ENCODE peak calls at places on chromosome 5, in six cellular contexts. M is PC-9, Z is right cardiac atrium, C is A549, D is IMR-90, R is fibroblast of lung. U is an unnamed sample. For H3K4me1, the result is how much of the 10 kb centered on the place peaks cover.

GRCh38 chr5:40233268-40233667 is 446.4 kb upstream of the PTGER4 start:
- DNase-seq in Z (no peak), D (peak), M (no peak), C (no peak), R (no peak), U (no peak)

GRCh38 chr5:169417676-169418075 is 116.7 kb upstream of the SLIT3 start:
- DNase-seq in D (no peak), M (no peak), R (no peak), C (no peak), Z (no peak), U (no peak)

GRCh38 chr5:123599171-123599570 is 87.2 kb downstream of the CSNK1G3 start:
- DNase-seq in Z (no peak), D (peak), R (peak), M (no peak), C (no peak), U (no peak)

GRCh38 chr5:36160617-36161016 is 8.7 kb downstream of the SKP2 start:
- DNase-seq in M (no peak), R (no peak), C (no peak), D (no peak), Z (no peak), U (no peak)

GRCh38 chr5:77379558-77380061 is 112.5 kb downstream of the WDR41 start:
- DNase-seq in D (no peak), C (no peak), Z (no peak), M (no peak), R (no peak), U (no peak)

GRCh38 chr5:159976921-159977320 is 32.0 kb upstream of the TTC1 start:
- DNase-seq in M (no peak), R (no peak), D (no peak), Z (no peak), C (no peak), U (no peak)

GRCh38 chr5:75034137-75034739 is 18.1 kb downstream of the GCNT4 start:
- DNase-seq in Z (no peak), R (no peak), M (peak), C (no peak), D (no peak), U (no peak)

GRCh38 chr5:141272906-141273305 is 27.7 kb downstream of the PCDHB15 start:
- DNase-seq in C (no peak), Z (no peak), M (no peak), R (no peak), D (no peak), U (peak)

GRCh38 chr5:41336471-41336870 is 123.1 kb upstream of the C6 start:
- DNase-seq in Z (no peak), M (no peak), R (no peak), D (no peak), C (no peak), U (no peak)

GRCh38 chr5:5688925-5689310 is 266.4 kb downstream of the ICE1 start:
- DNase-seq in D (no peak), R (no peak), M (no peak), C (no peak), Z (no peak), U (no peak)

GRCh38 chr5:9201011-9201410 is 344.9 kb downstream of the SEMA5A start:
- DNase-seq in C (no peak), M (no peak), D (no peak), Z (no peak), R (no peak), U (no peak)

GRCh38 chr5:110045153-110045552 is 355.4 kb downstream of the MAN2A1 start:
- DNase-seq in Z (no peak), D (no peak), R (peak), M (no peak), C (no peak), U (no peak)

GRCh38 chr5:107380654-107381053 is 290.1 kb downstream of the EFNA5 start:
- DNase-seq in D (no peak), R (no peak), Z (no peak), C (no peak), M (no peak), U (no peak)

GRCh38 chr5:122162100-122162499 is 32.8 kb downstream of the ZNF474 start:
- DNase-seq in R (peak), Z (no peak), M (no peak), D (peak), C (no peak), U (no peak)

GRCh38 chr5:172793577-172794488 is 22.8 kb upstream of the DUSP1 start:
- DNase-seq in C (no peak), M (no peak), Z (no peak), D (peak), R (peak), U (no peak)

GRCh38 chr5:14008819-14009311 is 64.4 kb upstream of the DNAH5 start:
- DNase-seq in Z (no peak), M (peak), C (no peak), R (peak), D (peak), U (no peak)

GRCh38 chr5:103358305-103358996 is 99.9 kb downstream of the MACIR start:
- DNase-seq in M (no peak), C (no peak), Z (no peak), D (no peak), R (no peak), U (no peak)

GRCh38 chr5:33425334-33425733 is 15.4 kb upstream of the TARS1 start:
- DNase-seq in R (no peak), C (no peak), M (no peak), D (no peak), Z (no peak), U (no peak)

GRCh38 chr5:65790371-65791163 is 68.6 kb downstream of the NLN start:
- DNase-seq in M (no peak), C (no peak), R (no peak), Z (no peak), D (no peak), U (no peak)

GRCh38 chr5:109247943-109248342 is 161.8 kb downstream of the PJA2 start:
- DNase-seq in R (no peak), D (no peak), M (no peak), Z (no peak), C (no peak), U (no peak)

GRCh38 chr5:60483046-60483445 is 216.9 kb downstream of the DEPDC1B start:
- DNase-seq in Z (no peak), D (peak), C (no peak), M (no peak), R (peak), U (no peak)

GRCh38 chr5:137372386-137373160 is 126.6 kb downstream of the SPOCK1 start:
- DNase-seq in R (no peak), M (no peak), D (peak), C (no peak), Z (no peak), U (no peak)

GRCh38 chr5:64612349-64612961 is 77.8 kb upstream of the SHISAL2B start:
- DNase-seq in C (peak), Z (no peak), M (no peak), D (peak), R (peak), U (peak)

GRCh38 chr5:170907758-170908157 is 45.9 kb downstream of the RANBP17 start:
- DNase-seq in Z (no peak), C (no peak), D (peak), R (peak), M (peak), U (no peak)

GRCh38 chr5:142931896-142932686 is 161.9 kb downstream of the ARHGAP26 start:
- DNase-seq in D (no peak), R (no peak), Z (peak), C (no peak), M (no peak), U (no peak)

GRCh38 chr5:133387621-133388020 is 224.7 kb downstream of the FSTL4 start:
- DNase-seq in M (no peak), Z (no peak), R (no peak), C (no peak), D (no peak), U (no peak)

GRCh38 chr5:77086611-77087483 is at the start of gene ZBED3:
- DNase-seq in R (peak), Z (peak), C (peak), D (peak), M (peak), U (peak)

DNA sequence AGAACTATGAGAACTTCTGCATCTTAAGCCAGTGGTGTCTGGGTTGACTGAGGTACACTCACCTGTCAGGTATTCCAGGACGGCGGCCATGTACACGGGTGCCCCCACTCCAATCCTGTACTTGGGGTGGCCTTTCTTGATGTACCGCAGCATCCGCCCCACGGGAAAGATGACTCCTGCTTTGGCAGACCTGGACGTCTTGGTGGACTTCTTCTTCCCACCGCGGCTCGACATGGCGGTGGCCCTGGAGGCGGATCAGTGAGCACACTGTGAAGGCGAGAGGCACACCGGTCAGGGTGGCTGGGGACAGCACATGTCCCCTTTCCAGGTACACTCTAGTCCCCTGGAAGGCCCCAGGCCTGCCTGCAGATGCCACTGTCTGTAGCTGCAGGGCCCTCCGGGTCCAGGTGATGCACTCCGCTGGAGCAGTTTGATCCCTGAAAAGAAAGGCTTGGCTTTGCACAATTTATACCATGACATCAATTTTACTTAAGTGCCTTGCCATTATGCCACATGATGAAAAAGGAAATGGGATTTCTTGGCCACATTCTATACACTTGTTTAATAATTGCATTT is 10.1 kb downstream of the MACROH2A1 start:
- DNase-seq in M (no peak), Z (no peak), D (no peak), R (no peak), C (no peak), U (no peak)
- H3K4me1 ChIP-seq in M (under half), Z (half or more), D (half or more), R (half or more), C (under half), U (under half)

DNA sequence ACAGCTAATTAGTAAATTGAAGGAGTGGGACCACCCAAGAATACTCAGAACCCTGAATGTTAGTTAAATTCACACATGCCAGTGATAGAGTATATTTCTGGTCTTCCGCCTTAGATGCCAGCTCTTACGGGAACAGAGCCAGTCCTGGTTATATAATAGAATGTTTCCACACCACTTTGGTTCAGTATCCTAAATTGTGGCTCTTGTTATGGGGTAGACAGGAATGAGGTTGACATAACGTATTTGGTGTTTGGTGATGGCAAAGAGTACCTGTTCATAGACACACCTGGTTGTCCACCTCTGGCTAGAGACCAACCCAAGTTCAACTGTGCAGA is 148.4 kb downstream of the GHR start:
- DNase-seq in Z (no peak), C (no peak), M (no peak), D (no peak), R (no peak), U (no peak)
- H3K4me1 ChIP-seq in Z (under half), C (under half), M (under half), D (under half), R (under half), U (under half)

GRCh38 chr5:10580531-10581423 is 16.9 kb downstream of the ANKRD33B start:
- DNase-seq in D (no peak), C (no peak), Z (no peak), R (no peak), M (no peak), U (no peak)
- H3K4me1 ChIP-seq in D (under half), C (under half), Z (under half), R (under half), M (under half), U (under half)

GRCh38 chr5:116564322-116564721 is 10.3 kb downstream of the SEMA6A start:
- DNase-seq in C (no peak), Z (no peak), D (no peak), M (no peak), R (no peak), U (no peak)
- H3K4me1 ChIP-seq in C (under half), Z (under half), D (under half), M (under half), R (under half), U (under half)

DNA sequence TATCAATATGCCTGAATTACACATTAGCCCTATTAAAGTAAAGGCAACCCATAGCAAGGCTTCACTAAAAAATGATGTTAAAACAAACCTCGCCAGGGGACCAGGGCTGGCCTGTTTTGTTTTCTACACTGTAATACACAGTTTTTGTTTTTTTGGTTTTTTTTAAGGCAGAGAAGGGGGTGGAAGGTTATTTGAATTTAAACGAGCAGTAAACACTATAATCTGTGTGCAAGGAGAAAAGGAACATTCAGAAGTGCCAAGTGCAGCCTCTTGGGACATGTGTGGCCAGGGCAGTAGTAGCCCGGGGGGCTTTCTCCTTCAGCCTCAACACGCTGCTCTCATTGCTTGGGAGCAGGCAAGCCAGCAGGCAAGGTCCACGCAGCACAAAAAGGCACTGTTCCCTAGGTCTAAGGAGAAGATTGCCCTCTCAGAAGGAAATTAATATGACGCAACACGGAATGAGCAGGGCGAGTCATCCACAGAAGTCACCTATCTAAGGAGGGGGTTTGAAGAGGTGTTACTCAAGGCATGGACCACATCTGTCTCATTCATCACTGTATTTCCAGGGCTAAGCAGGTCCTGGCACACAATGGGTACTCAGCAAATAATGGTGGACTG is 16.2 kb downstream of the SIL1 start:
- DNase-seq in M (peak), R (peak), Z (peak), C (no peak), D (peak), U (peak)
- H3K4me1 ChIP-seq in M (under half), R (under half), Z (under half), C (under half), D (under half), U (under half)

DNA sequence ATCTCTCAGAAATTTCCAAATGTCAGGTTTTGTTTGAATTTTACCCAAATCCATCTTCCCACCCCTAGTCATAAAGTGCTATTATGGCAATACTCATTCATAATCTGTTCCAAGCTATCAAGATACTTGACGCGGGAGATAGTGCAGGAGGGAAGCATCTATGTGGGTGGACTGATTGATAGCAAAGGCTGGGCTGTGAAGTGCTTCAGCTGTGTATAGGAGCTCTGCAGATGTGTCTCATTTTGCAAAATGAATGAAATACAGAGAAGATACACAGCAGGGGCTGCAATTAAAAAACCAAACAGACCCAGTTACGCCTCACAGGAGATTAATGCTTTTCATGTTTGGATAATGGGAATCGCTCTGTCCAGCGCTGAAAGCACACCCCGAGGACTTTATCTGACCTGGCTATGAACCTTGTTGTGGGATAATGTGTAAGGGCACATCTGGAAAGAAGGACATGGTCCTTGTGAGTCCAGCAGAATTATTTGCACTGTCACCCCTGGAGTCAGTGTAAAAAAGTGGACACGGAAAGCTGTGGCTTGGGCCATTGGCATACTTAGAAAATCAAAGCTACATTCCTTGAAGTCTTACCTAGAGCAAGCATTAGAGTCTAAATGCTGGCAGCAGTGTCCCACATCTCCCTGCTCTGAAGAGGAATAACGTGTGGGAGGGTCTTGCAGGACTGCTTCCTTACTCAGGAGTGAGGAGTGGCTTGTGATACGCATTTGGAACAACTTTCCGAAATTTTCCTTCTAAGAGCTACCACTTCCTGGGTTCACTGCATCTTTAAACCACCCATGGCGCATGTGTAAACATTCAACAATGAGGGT is 2.5 kb downstream of the SH3RF2 start:
- DNase-seq in R (no peak), Z (no peak), D (no peak), C (no peak), M (no peak), U (no peak)
- H3K4me1 ChIP-seq in R (under half), Z (under half), D (under half), C (half or more), M (half or more), U (under half)

GRCh38 chr5:18560602-18561001 is 926.3 kb downstream of the TAF11L14 start:
- DNase-seq in D (no peak), C (no peak), R (no peak), M (no peak), Z (no peak), U (no peak)
- H3K4me1 ChIP-seq in D (under half), C (under half), R (under half), M (under half), Z (under half), U (under half)

GRCh38 chr5:147388171-147388977 is 121.5 kb downstream of the DPYSL3 start:
- DNase-seq in Z (no peak), R (no peak), M (no peak), C (no peak), D (no peak), U (no peak)
- H3K4me1 ChIP-seq in Z (under half), R (under half), M (under half), C (under half), D (under half), U (half or more)

U was measured in BE2C.